ENCODE peak calls at places on chromosomes 7 and 10, in six cellular contexts. B, I, Z, D, S and P are unnamed samples.

GRCh38 chr10:5434017-5434753 is 21.8 kb downstream of the NET1 start:
- DNase-seq in B (peak; percentile 82), I (peak; percentile 43), Z (peak; percentile 37), D (peak; percentile 79), S (peak; percentile 29), P (peak; percentile 70)

GRCh38 chr7:11450246-11450645 is 381.8 kb downstream of the THSD7A start:
- DNase-seq in B (no peak), I (no peak), Z (no peak), D (no peak), S (no peak), P (no peak)

GRCh38 chr10:113732966-113733365 is 18.5 kb upstream of the PLEKHS1 start:
- DNase-seq in B (no peak), I (no peak), Z (no peak), D (no peak), S (no peak), P (no peak)

GRCh38 chr7:6360841-6361240 is 86.9 kb downstream of the DAGLB start:
- DNase-seq in B (no peak), I (no peak), Z (no peak), D (no peak), S (no peak), P (no peak)

GRCh38 chr7:74612015-74612829 is 45.3 kb upstream of the GTF2I start:
- DNase-seq in B (peak; percentile 29), I (no peak), Z (no peak), D (peak; percentile 45), S (no peak), P (no peak)

GRCh38 chr10:6838118-6838517 is 258.0 kb upstream of the PRKCQ start:
- DNase-seq in B (no peak), I (peak; percentile 9), Z (no peak), D (peak; percentile 44), S (peak; percentile 38), P (no peak)

GRCh38 chr7:137983308-137984008 is 18.4 kb downstream of the CREB3L2 start:
- DNase-seq in B (no peak), I (no peak), Z (no peak), D (no peak), S (no peak), P (peak; percentile 44)

GRCh38 chr10:126908225-126908624 is 3.0 kb downstream of the DOCK1 start:
- DNase-seq in B (peak; percentile 62), I (no peak), Z (no peak), D (no peak), S (no peak), P (no peak)

GRCh38 chr7:13257661-13258060 is 570.2 kb downstream of the ARL4A start:
- DNase-seq in B (peak; percentile 29), I (no peak), Z (no peak), D (no peak), S (no peak), P (no peak)

GRCh38 chr7:55787796-55788195 is 74.8 kb downstream of the SEPTIN14 start:
- DNase-seq in B (no peak), I (no peak), Z (no peak), D (no peak), S (no peak), P (no peak)

GRCh38 chr7:27647052-27647451 is 15.6 kb downstream of the HIBADH start:
- DNase-seq in B (peak; percentile 61), I (peak; percentile 80), Z (peak; percentile 47), D (no peak), S (no peak), P (no peak)

GRCh38 chr10:117545141-117546019 is 2.8 kb downstream of the EMX2 start:
- DNase-seq in B (peak; percentile 65), I (no peak), Z (no peak), D (peak; percentile 58), S (no peak), P (no peak)

GRCh38 chr10:117544729-117545140 is 2.2 kb downstream of the EMX2 start:
- DNase-seq in B (peak; percentile 57), I (no peak), Z (no peak), D (peak; percentile 54), S (no peak), P (no peak)

GRCh38 chr10:117543245-117543998 is 876 bp downstream of the EMX2 start:
- DNase-seq in B (peak; percentile 82), I (no peak), Z (no peak), D (peak; percentile 72), S (no peak), P (peak; percentile 57)

GRCh38 chr10:117542706-117543244 is at the start of gene EMX2:
- DNase-seq in B (peak; percentile 74), I (no peak), Z (no peak), D (peak; percentile 61), S (no peak), P (no peak)

DNA sequence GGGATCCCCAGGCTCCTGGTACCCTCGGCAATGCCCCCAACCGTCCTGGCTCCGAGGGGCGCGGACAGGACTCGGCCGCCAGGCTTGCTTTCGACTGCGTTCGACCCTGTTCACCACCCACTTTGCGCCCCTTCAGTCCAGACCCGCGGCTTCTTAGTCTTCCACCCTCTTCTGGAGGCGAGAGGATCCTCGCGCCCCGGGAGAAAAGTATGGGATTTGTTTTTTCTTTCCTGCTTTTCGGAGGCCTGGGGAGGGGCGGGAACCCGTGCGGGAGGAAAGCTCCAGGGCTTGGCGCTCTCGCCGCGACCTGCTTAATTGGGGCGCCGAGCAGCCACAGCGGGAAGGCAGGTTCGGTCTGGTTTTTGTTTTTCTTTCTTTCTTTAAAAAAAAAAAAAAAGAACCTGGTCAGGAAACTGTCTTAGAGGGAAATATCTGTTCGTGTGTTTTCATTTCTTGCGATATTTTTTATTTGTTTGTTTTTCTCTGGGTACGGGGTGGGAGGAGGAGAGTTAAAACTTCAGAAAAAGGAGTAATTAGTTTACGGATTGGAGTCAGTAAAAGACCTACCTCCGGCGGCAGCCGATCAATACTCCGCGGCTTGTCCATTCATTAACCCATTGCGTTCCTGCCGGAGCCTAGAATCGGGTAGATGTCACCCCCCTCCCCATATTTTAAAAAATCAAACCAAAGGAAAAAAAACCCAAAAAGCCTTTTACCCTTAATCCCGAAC is 1.6 kb downstream of the EMX2 start:
- DNase-seq in B (peak; percentile 58), I (no peak), Z (no peak), D (peak; percentile 40), S (no peak), P (no peak)
- TF ChIP-seq EZH2 in B (no peak), I (peak; percentile 58), Z (no peak), D (peak; percentile 28), S (no peak), P (peak; percentile 60)

GRCh38 chr10:48464871-48465736 is 139.8 kb downstream of the ARHGAP22 start:
- DNase-seq in B (no peak), I (no peak), Z (no peak), D (peak; percentile 23), S (no peak), P (no peak)

GRCh38 chr10:48463318-48464003 is 141.4 kb downstream of the ARHGAP22 start:
- DNase-seq in B (peak; percentile 46), I (no peak), Z (no peak), D (no peak), S (no peak), P (peak; percentile 46)

GRCh38 chr10:48465860-48466521 is 138.9 kb downstream of the ARHGAP22 start:
- DNase-seq in B (no peak), I (no peak), Z (no peak), D (peak; percentile 52), S (no peak), P (no peak)

GRCh38 chr10:48462482-48463020 is 142.3 kb downstream of the ARHGAP22 start:
- DNase-seq in B (no peak), I (no peak), Z (no peak), D (no peak), S (no peak), P (no peak)

GRCh38 chr10:48464121-48464870 is 140.6 kb downstream of the ARHGAP22 start:
- DNase-seq in B (no peak), I (no peak), Z (no peak), D (no peak), S (no peak), P (no peak)
- H3K9me2 ChIP-seq in B (no peaks in the 10 kb centered on the region), I (no peaks in the 10 kb centered on the region), Z (no peaks in the 10 kb centered on the region), D (no peaks in the 10 kb centered on the region), S (no peaks in the 10 kb centered on the region), P (no peaks in the 10 kb centered on the region)

DNA sequence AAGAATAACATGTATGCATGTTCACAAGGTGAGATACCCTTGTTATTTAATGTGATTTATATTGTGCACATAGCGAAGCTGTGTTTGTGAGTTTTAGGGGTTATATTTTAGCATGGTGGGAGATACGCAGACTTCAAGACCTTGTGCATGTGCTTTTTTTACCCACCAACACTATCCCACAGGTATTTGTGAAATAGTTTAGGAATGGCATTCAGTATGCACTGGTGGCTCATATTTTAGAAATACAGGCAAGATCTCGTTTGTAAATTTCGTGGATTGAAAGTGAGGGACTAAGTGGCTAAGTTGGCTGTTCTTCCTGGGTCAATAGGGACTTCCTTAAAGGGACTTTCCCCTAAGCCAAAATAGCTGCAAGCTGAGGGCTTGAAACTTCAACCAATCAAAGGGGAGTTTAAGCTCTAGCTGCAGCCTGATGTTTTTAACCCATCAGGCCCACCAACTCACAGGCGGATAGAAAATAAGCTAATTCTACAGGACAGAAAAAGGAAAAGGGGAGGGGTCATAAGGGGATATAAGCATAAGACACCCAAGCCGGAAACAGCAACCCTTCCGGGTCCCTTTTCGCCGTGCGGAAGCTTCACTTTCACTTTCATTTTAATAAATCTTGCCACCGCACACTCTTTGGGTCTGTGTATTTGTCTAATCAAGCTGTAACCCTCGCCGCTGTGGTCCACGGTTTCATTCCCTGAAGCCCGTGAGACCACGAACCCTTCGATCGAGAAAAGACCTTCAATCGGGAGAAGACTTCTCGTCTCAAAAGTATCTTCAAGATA is 291.0 kb downstream of the GPR158 start:
- DNase-seq in B (peak; percentile 0), I (no peak), Z (peak; percentile 31), D (no peak), S (no peak), P (no peak)
- TF ChIP-seq EZH2phosphoT487 in B (no peak), I (no peak), Z (no peak), D (no peak), S (no peak), P (no peak)

GRCh38 chr7:157011333-157012112 is 1.1 kb upstream of the MNX1 start:
- DNase-seq in B (no peak), I (peak; percentile 12), Z (no peak), D (peak; percentile 86), S (peak; percentile 45), P (no peak)
- TF ChIP-seq EZH2 in B (peak; percentile 94), I (no peak), Z (no peak), D (peak; percentile 77), S (no peak), P (no peak)

DNA sequence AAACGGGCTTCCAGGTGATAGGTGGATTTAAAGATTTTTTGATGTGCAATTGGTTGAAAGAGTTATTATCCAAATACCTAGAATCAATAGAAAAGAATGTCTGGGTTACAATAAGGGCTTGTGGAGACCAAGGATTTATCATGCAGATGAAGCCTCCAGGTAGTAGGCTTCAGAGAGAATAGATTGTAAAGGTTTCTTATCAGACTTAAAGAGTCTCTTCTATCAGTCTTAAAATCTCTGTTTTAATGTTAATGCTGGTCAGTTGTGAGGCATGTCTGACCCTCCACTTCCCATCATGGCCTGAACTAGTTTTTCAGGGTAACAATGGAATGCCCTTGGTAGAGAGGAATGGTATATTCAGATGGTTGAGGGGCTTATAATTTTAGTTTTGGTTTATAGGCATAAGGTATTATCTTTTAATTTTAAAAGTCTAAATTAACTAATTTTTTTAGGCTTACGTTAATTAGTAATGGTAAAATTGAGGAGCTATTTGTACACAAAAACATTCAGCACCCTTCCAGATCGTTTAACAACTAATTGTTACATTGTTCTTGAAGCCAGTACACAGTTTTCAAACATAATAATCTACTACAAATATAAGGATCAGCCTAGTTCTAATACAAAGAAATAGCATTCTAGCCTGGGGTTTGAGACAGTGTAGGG is 704.2 kb upstream of the MBL2 start:
- DNase-seq in B (no peak), I (no peak), Z (no peak), D (peak; percentile 63), S (no peak), P (no peak)
- H3K9me2 ChIP-seq in B (no peaks in the 10 kb centered on the region), I (no peaks in the 10 kb centered on the region), Z (no peaks in the 10 kb centered on the region), D (no peaks in the 10 kb centered on the region), S (no peaks in the 10 kb centered on the region), P (no peaks in the 10 kb centered on the region)

GRCh38 chr7:48718731-48719387 is 205.5 kb upstream of the CDC14C start:
- DNase-seq in B (peak; percentile 13), I (peak; percentile 65), Z (no peak), D (no peak), S (no peak), P (peak; percentile 16)
- TF ChIP-seq EZH2phosphoT487 in B (no peak), I (no peak), Z (no peak), D (no peak), S (no peak), P (no peak)